ENCODE peak calls at places on chromosome 2, in four cellular contexts. Q, O, I and J are unnamed samples.

GRCh38 chr2:240297553-240298315 is 137.7 kb upstream of the GPC1 start:
- DNase-seq in Q (no peak), O (no peak), I (no peak), J (no peak)

GRCh38 chr2:63861220-63861822 is 19.6 kb downstream of the UGP2 start:
- DNase-seq in Q (no peak), O (peak), I (peak), J (no peak)

GRCh38 chr2:228094377-228094921 is 87.0 kb downstream of the SPHKAP start:
- DNase-seq in Q (no peak), O (peak), I (no peak), J (no peak)

GRCh38 chr2:182915369-182916326 is 49.2 kb upstream of the FRZB start:
- DNase-seq in Q (no peak), O (peak), I (no peak), J (no peak)

GRCh38 chr2:35293261-35293660 is 1062.3 kb upstream of the CRIM1 start:
- DNase-seq in Q (no peak), O (no peak), I (peak), J (no peak)

GRCh38 chr2:185738679-185739472 is at the start of gene FSIP2:
- DNase-seq in Q (no peak), O (peak), I (peak), J (peak)

GRCh38 chr2:134447669-134448068 is 193.8 kb downstream of the MGAT5 start:
- DNase-seq in Q (no peak), O (no peak), I (no peak), J (no peak)

GRCh38 chr2:231199219-231199618 is 788 bp downstream of the ARMC9 start:
- DNase-seq in Q (no peak), O (peak), I (no peak), J (no peak)

GRCh38 chr2:163779970-163780597 is 44.3 kb upstream of the FIGN start:
- DNase-seq in Q (peak), O (no peak), I (peak), J (no peak)